ENCODE peak calls at places on chromosomes 12 and 14, in nine cellular contexts. One of them, this sample, is unnamed. For H3K36me3, the result is how much of the 10 kb centered on the place peaks cover.

GRCh38 chr14:95686935-95687334 is 709 bp downstream of the TCL1B start:
- DNase-seq in left ventricle myocardium inferior: no peak
- DNase-seq in Peyer's patch: no peak
- DNase-seq in ovary: no peak
- DNase-seq in cardiac muscle cell: no peak
- DNase-seq in uterus: no peak
- DNase-seq in PC-3: no peak
- DNase-seq in lung: no peak
- DNase-seq in pancreas: no peak
- DNase-seq in this sample: no peak

GRCh38 chr12:31117203-31118011 is 43.7 kb downstream of the DDX11 start:
- DNase-seq in left ventricle myocardium inferior: no peak
- DNase-seq in cardiac muscle cell: peak
- DNase-seq in ovary: peak
- DNase-seq in lung: no peak
- DNase-seq in pancreas: peak
- DNase-seq in uterus: peak
- DNase-seq in Peyer's patch: peak
- DNase-seq in PC-3: peak
- DNase-seq in this sample: peak

GRCh38 chr12:32116897-32117296 is 10.2 kb downstream of the BICD1 start:
- DNase-seq in cardiac muscle cell: no peak
- DNase-seq in Peyer's patch: no peak
- DNase-seq in lung: no peak
- DNase-seq in ovary: no peak
- DNase-seq in PC-3: peak
- DNase-seq in uterus: no peak
- DNase-seq in left ventricle myocardium inferior: no peak
- DNase-seq in pancreas: no peak
- DNase-seq in this sample: no peak

GRCh38 chr14:69056389-69056788 is 77.3 kb upstream of the ACTN1 start:
- DNase-seq in left ventricle myocardium inferior: no peak
- DNase-seq in lung: no peak
- DNase-seq in pancreas: no peak
- DNase-seq in uterus: peak
- DNase-seq in PC-3: no peak
- DNase-seq in Peyer's patch: no peak
- DNase-seq in cardiac muscle cell: no peak
- DNase-seq in ovary: no peak
- DNase-seq in this sample: no peak

GRCh38 chr12:110921262-110921661 is 883 bp upstream of the MYL2 start:
- DNase-seq in ovary: no peak
- DNase-seq in Peyer's patch: no peak
- DNase-seq in left ventricle myocardium inferior: no peak
- DNase-seq in cardiac muscle cell: no peak
- DNase-seq in uterus: no peak
- DNase-seq in PC-3: peak
- DNase-seq in pancreas: no peak
- DNase-seq in lung: no peak
- DNase-seq in this sample: no peak

GRCh38 chr12:22656835-22657234 is 31.9 kb downstream of the ETNK1 start:
- DNase-seq in pancreas: no peak
- DNase-seq in uterus: no peak
- DNase-seq in lung: no peak
- DNase-seq in PC-3: no peak
- DNase-seq in ovary: no peak
- DNase-seq in Peyer's patch: no peak
- DNase-seq in cardiac muscle cell: no peak
- DNase-seq in left ventricle myocardium inferior: no peak
- DNase-seq in this sample: no peak

GRCh38 chr14:21084396-21084795 is 14.1 kb downstream of the ZNF219 start:
- DNase-seq in lung: no peak
- DNase-seq in ovary: no peak
- DNase-seq in uterus: no peak
- DNase-seq in pancreas: no peak
- DNase-seq in PC-3: no peak
- DNase-seq in left ventricle myocardium inferior: no peak
- DNase-seq in cardiac muscle cell: no peak
- DNase-seq in Peyer's patch: no peak
- DNase-seq in this sample: no peak

GRCh38 chr12:121719926-121720414 is 7.4 kb downstream of the TMEM120B start:
- DNase-seq in cardiac muscle cell: no peak
- DNase-seq in Peyer's patch: no peak
- DNase-seq in lung: no peak
- DNase-seq in pancreas: no peak
- DNase-seq in uterus: peak
- DNase-seq in PC-3: peak
- DNase-seq in left ventricle myocardium inferior: no peak
- DNase-seq in ovary: no peak
- DNase-seq in this sample: no peak

GRCh38 chr14:102182190-102182589 is 42.5 kb downstream of the WDR20 start:
- DNase-seq in Peyer's patch: no peak
- DNase-seq in PC-3: peak
- DNase-seq in uterus: no peak
- DNase-seq in left ventricle myocardium inferior: no peak
- DNase-seq in pancreas: no peak
- DNase-seq in cardiac muscle cell: no peak
- DNase-seq in lung: no peak
- DNase-seq in ovary: no peak
- DNase-seq in this sample: no peak

GRCh38 chr14:35835208-35835982 is 9.3 kb downstream of the BRMS1L start:
- DNase-seq in lung: no peak
- DNase-seq in left ventricle myocardium inferior: no peak
- DNase-seq in pancreas: no peak
- DNase-seq in Peyer's patch: no peak
- DNase-seq in uterus: no peak
- DNase-seq in PC-3: no peak
- DNase-seq in cardiac muscle cell: no peak
- DNase-seq in ovary: no peak
- DNase-seq in this sample: no peak
- H3K36me3 ChIP-seq in lung: under half
- H3K36me3 ChIP-seq in left ventricle myocardium inferior: half or more
- H3K36me3 ChIP-seq in pancreas: under half
- H3K36me3 ChIP-seq in Peyer's patch: under half
- H3K36me3 ChIP-seq in uterus: under half
- H3K36me3 ChIP-seq in PC-3: under half
- H3K36me3 ChIP-seq in cardiac muscle cell: under half
- H3K36me3 ChIP-seq in ovary: under half
- H3K36me3 ChIP-seq in this sample: under half

DNA sequence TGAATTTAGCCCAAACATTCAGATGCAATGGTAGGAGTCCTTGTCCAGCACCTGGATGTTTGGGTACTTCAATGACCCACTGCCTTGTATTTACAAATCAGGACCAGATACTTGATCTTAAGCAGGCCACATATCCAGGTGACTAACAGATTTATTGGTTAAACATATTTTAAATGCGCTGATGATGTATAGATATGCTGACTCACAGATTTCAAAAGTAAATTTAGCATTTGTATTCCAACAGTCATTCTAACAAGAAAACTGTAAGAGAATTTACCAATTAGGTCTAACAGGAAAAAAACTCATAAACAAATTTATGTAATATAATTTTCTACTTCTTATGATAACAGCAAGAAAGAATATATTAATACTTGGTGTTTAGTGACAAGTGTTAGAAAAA is 29.4 kb upstream of the MYF6 start:
- DNase-seq in lung: no peak
- DNase-seq in left ventricle myocardium inferior: no peak
- DNase-seq in Peyer's patch: no peak
- DNase-seq in cardiac muscle cell: no peak
- DNase-seq in pancreas: no peak
- DNase-seq in uterus: no peak
- DNase-seq in ovary: no peak
- DNase-seq in PC-3: peak
- DNase-seq in this sample: no peak
- TF ChIP-seq CTCF in lung: no peak
- TF ChIP-seq CTCF in left ventricle myocardium inferior: no peak
- TF ChIP-seq CTCF in Peyer's patch: no peak
- TF ChIP-seq CTCF in cardiac muscle cell: no peak
- TF ChIP-seq CTCF in pancreas: no peak
- TF ChIP-seq CTCF in uterus: no peak
- TF ChIP-seq CTCF in ovary: no peak
- TF ChIP-seq CTCF in PC-3: no peak
- TF ChIP-seq CTCF in this sample: no peak

GRCh38 chr14:88189040-88189839 is 133.8 kb downstream of the KCNK10 start:
- DNase-seq in left ventricle myocardium inferior: no peak
- DNase-seq in lung: peak
- DNase-seq in pancreas: peak
- DNase-seq in PC-3: peak
- DNase-seq in ovary: peak
- DNase-seq in Peyer's patch: peak
- DNase-seq in uterus: peak
- DNase-seq in cardiac muscle cell: peak
- DNase-seq in this sample: no peak
- H3K4me3 ChIP-seq in left ventricle myocardium inferior: peak
- H3K4me3 ChIP-seq in lung: no peak
- H3K4me3 ChIP-seq in pancreas: peak
- H3K4me3 ChIP-seq in PC-3: peak
- H3K4me3 ChIP-seq in ovary: peak
- H3K4me3 ChIP-seq in Peyer's patch: peak
- H3K4me3 ChIP-seq in uterus: peak
- H3K4me3 ChIP-seq in cardiac muscle cell: no peak
- H3K4me3 ChIP-seq in this sample: no peak

GRCh38 chr14:35016568-35016967 is 29.5 kb upstream of the FAM177A1 start:
- DNase-seq in left ventricle myocardium inferior: no peak
- DNase-seq in uterus: no peak
- DNase-seq in pancreas: no peak
- DNase-seq in Peyer's patch: no peak
- DNase-seq in lung: no peak
- DNase-seq in ovary: no peak
- DNase-seq in cardiac muscle cell: no peak
- DNase-seq in PC-3: no peak
- DNase-seq in this sample: no peak
- H3K36me3 ChIP-seq in left ventricle myocardium inferior: half or more
- H3K36me3 ChIP-seq in uterus: under half
- H3K36me3 ChIP-seq in pancreas: under half
- H3K36me3 ChIP-seq in Peyer's patch: under half
- H3K36me3 ChIP-seq in lung: under half
- H3K36me3 ChIP-seq in ovary: under half
- H3K36me3 ChIP-seq in cardiac muscle cell: half or more
- H3K36me3 ChIP-seq in PC-3: under half
- H3K36me3 ChIP-seq in this sample: under half

DNA sequence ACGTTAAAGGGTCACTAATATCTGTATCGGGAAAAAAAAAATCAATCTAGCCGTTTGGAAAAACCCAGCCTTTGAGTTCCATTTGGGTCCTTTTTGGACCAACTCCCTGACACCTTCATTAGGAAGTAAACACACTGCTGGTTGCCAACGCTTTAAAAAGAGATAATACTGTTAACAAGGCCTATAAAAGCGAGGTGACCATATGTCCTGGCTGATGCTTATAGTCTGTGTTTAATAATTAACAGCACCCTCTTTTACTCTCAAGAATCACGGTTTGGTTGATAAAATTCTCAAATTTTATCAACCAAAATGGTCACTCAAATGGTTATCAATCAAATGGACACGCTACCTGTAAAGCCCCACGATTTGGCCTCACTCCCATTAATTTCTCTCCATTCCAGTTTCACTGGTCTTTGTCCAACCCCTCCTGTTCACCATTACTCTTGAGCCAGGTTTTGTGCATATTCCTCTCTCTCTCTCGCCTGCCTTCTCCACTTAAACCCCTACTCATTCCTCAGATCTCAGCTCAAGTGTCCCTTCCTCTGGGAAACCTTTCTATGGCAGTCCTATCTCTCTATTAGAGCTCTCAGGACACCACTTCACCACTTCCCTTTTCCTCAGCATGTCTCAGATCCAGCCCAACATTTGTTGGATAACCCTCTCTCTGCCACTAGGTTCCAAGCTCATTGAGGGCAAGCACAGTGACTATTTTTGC is 9.5 kb downstream of the BTG1 start:
- DNase-seq in Peyer's patch: no peak
- DNase-seq in left ventricle myocardium inferior: no peak
- DNase-seq in ovary: no peak
- DNase-seq in lung: no peak
- DNase-seq in uterus: no peak
- DNase-seq in PC-3: no peak
- DNase-seq in pancreas: no peak
- DNase-seq in cardiac muscle cell: peak
- DNase-seq in this sample: no peak
- TF ChIP-seq CTCF in Peyer's patch: no peak
- TF ChIP-seq CTCF in left ventricle myocardium inferior: no peak
- TF ChIP-seq CTCF in ovary: no peak
- TF ChIP-seq CTCF in lung: no peak
- TF ChIP-seq CTCF in uterus: no peak
- TF ChIP-seq CTCF in PC-3: no peak
- TF ChIP-seq CTCF in pancreas: no peak
- TF ChIP-seq CTCF in cardiac muscle cell: no peak
- TF ChIP-seq CTCF in this sample: no peak

DNA sequence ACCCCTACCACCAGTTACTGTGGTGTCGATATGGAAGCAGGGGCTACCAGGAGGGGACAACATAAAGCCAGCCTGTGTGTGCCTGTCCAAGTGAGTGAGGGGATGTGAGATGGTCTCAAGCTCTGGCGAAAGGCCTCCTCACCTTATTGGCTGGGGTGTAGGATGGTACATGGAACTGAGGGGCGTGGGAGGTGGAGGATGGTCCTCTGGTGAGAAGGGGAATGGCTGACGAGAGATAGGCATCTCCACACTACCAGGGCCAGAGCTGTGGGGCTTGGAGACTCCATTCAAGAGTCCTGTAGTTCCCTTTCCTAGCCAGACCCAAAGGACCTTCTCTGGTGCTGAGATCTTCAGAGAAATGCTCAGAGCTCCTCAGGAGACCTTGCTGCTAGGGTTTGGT is 32.5 kb upstream of the COL2A1 start:
- DNase-seq in uterus: no peak
- DNase-seq in left ventricle myocardium inferior: no peak
- DNase-seq in pancreas: no peak
- DNase-seq in Peyer's patch: no peak
- DNase-seq in PC-3: no peak
- DNase-seq in cardiac muscle cell: no peak
- DNase-seq in ovary: no peak
- DNase-seq in lung: no peak
- DNase-seq in this sample: no peak
- H3K4me3 ChIP-seq in uterus: no peak
- H3K4me3 ChIP-seq in left ventricle myocardium inferior: no peak
- H3K4me3 ChIP-seq in pancreas: no peak
- H3K4me3 ChIP-seq in Peyer's patch: no peak
- H3K4me3 ChIP-seq in PC-3: no peak
- H3K4me3 ChIP-seq in cardiac muscle cell: no peak
- H3K4me3 ChIP-seq in ovary: no peak
- H3K4me3 ChIP-seq in lung: no peak
- H3K4me3 ChIP-seq in this sample: no peak

DNA sequence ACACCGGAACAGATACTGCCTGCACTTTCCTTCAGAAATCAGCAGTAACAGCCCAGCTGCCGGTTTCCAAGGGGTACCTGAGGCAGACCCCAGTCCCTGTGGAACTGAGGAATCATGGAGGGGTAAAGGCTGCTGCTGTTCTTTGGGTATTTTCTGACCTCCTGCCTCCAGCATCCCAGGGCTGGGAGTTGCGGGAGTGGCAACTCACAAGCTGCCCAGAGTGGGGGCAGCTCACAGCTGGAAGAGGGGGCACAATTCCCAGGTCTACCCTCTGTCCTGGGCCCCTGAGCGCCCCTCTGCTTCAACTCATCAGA is 9.6 kb downstream of the ZNF605 start:
- DNase-seq in PC-3: no peak
- DNase-seq in Peyer's patch: no peak
- DNase-seq in pancreas: no peak
- DNase-seq in ovary: no peak
- DNase-seq in uterus: no peak
- DNase-seq in cardiac muscle cell: no peak
- DNase-seq in left ventricle myocardium inferior: no peak
- DNase-seq in lung: no peak
- DNase-seq in this sample: no peak
- H3K36me3 ChIP-seq in PC-3: half or more
- H3K36me3 ChIP-seq in Peyer's patch: under half
- H3K36me3 ChIP-seq in pancreas: under half
- H3K36me3 ChIP-seq in ovary: under half
- H3K36me3 ChIP-seq in uterus: under half
- H3K36me3 ChIP-seq in cardiac muscle cell: under half
- H3K36me3 ChIP-seq in left ventricle myocardium inferior: half or more
- H3K36me3 ChIP-seq in lung: under half
- H3K36me3 ChIP-seq in this sample: under half

This sample was measured in GM06990.